ENCODE peak calls at places on chromosomes 5 and 9, in four cellular contexts. One of them, this sample, is unnamed.

GRCh38 chr5:40619406-40619805 is 60.3 kb upstream of the PTGER4 start:
- DNase-seq in naive thymus-derived CD8-positive, alpha-beta T cell: no peak
- DNase-seq in activated CD4-positive, alpha-beta T cell treated with anti-CD3 and anti-CD28 coated beads for 48 hours: no peak
- DNase-seq in right atrium auricular region: no peak
- DNase-seq in this sample: no peak

GRCh38 chr9:107650321-107650720 is 160.8 kb upstream of the KLF4 start:
- DNase-seq in naive thymus-derived CD8-positive, alpha-beta T cell: no peak
- DNase-seq in activated CD4-positive, alpha-beta T cell treated with anti-CD3 and anti-CD28 coated beads for 48 hours: no peak
- DNase-seq in right atrium auricular region: no peak
- DNase-seq in this sample: no peak

GRCh38 chr9:133429641-133430161 is 7.5 kb downstream of the ADAMTS13 start:
- DNase-seq in naive thymus-derived CD8-positive, alpha-beta T cell: no peak
- DNase-seq in activated CD4-positive, alpha-beta T cell treated with anti-CD3 and anti-CD28 coated beads for 48 hours: no peak
- DNase-seq in right atrium auricular region: no peak
- DNase-seq in this sample: peak; percentile 10

GRCh38 chr9:114782586-114782985 is 23.3 kb downstream of the TNFSF15 start:
- DNase-seq in naive thymus-derived CD8-positive, alpha-beta T cell: no peak
- DNase-seq in activated CD4-positive, alpha-beta T cell treated with anti-CD3 and anti-CD28 coated beads for 48 hours: no peak
- DNase-seq in right atrium auricular region: no peak
- DNase-seq in this sample: no peak

GRCh38 chr9:105305834-105306233 is 61.4 kb downstream of the SLC44A1 start:
- DNase-seq in naive thymus-derived CD8-positive, alpha-beta T cell: no peak
- DNase-seq in activated CD4-positive, alpha-beta T cell treated with anti-CD3 and anti-CD28 coated beads for 48 hours: no peak
- DNase-seq in right atrium auricular region: no peak
- DNase-seq in this sample: no peak

GRCh38 chr5:87081511-87082372 is 185.9 kb upstream of the RASA1 start:
- DNase-seq in naive thymus-derived CD8-positive, alpha-beta T cell: peak; percentile 5
- DNase-seq in activated CD4-positive, alpha-beta T cell treated with anti-CD3 and anti-CD28 coated beads for 48 hours: peak; percentile 30
- DNase-seq in right atrium auricular region: no peak
- DNase-seq in this sample: no peak

GRCh38 chr5:115179959-115180709 is 10.4 kb upstream of the TRIM36 start:
- DNase-seq in naive thymus-derived CD8-positive, alpha-beta T cell: peak; percentile 9
- DNase-seq in activated CD4-positive, alpha-beta T cell treated with anti-CD3 and anti-CD28 coated beads for 48 hours: peak; percentile 37
- DNase-seq in right atrium auricular region: no peak
- DNase-seq in this sample: peak; percentile 21

GRCh38 chr9:77883846-77884771 is 147.5 kb downstream of the GNAQ start:
- DNase-seq in naive thymus-derived CD8-positive, alpha-beta T cell: no peak
- DNase-seq in activated CD4-positive, alpha-beta T cell treated with anti-CD3 and anti-CD28 coated beads for 48 hours: peak; percentile 8
- DNase-seq in right atrium auricular region: no peak
- DNase-seq in this sample: no peak

GRCh38 chr5:17185776-17186175 is 31.7 kb upstream of the BASP1 start:
- DNase-seq in naive thymus-derived CD8-positive, alpha-beta T cell: no peak
- DNase-seq in activated CD4-positive, alpha-beta T cell treated with anti-CD3 and anti-CD28 coated beads for 48 hours: no peak
- DNase-seq in right atrium auricular region: peak; percentile 74
- DNase-seq in this sample: no peak

This sample was measured in NCI-H510A treated with DMSO at 0.1 percent for 48 hours.